ENCODE peak calls at places on chromosomes 4 and X, in five cellular contexts. E is cardiac fibroblast, Z is fibroblast of mammary gland, D is B cell, F is heart left ventricle. N is an unnamed sample.

GRCh38 chr4:147371661-147372060 is 109.2 kb upstream of the EDNRA start:
- DNase-seq in E (peak; percentile 42), Z (peak; percentile 90), D (no peak), F (no peak), N (no peak)

GRCh38 chr4:2534904-2535385 is 1.5 kb upstream of the FAM193A start:
- DNase-seq in E (no peak), Z (no peak), D (no peak), F (no peak), N (no peak)

GRCh38 chr4:185821029-185821419 is 9.0 kb upstream of the SORBS2 start:
- DNase-seq in E (no peak), Z (no peak), D (no peak), F (no peak), N (no peak)

GRCh38 chrX:40154853-40155616 is 57.3 kb upstream of the BCOR start:
- DNase-seq in E (peak; percentile 63), Z (peak; percentile 52), D (peak; percentile 67), F (peak; percentile 87), N (no peak)

GRCh38 chr4:99403380-99404194 is 31.6 kb downstream of the ADH7 start:
- DNase-seq in E (peak; percentile 64), Z (peak; percentile 61), D (no peak), F (no peak), N (no peak)

GRCh38 chr4:152351080-152351479 is 184.8 kb downstream of the FBXW7 start:
- DNase-seq in E (no peak), Z (no peak), D (no peak), F (no peak), N (no peak)

GRCh38 chrX:149060921-149061320 is 444.2 kb downstream of the IDS start:
- DNase-seq in E (peak; percentile 74), Z (peak; percentile 68), D (no peak), F (no peak), N (no peak)

GRCh38 chr4:40998680-40999358 is 215.5 kb downstream of the APBB2 start:
- DNase-seq in E (peak; percentile 78), Z (peak; percentile 40), D (no peak), F (peak; percentile 32), N (no peak)

GRCh38 chr4:24980064-24980690 is 50.6 kb downstream of the LGI2 start:
- DNase-seq in E (peak; percentile 82), Z (peak; percentile 89), D (peak; percentile 56), F (peak; percentile 51), N (peak; percentile 65)

GRCh38 chrX:108584617-108585211 is 145.1 kb downstream of the COL4A5 start:
- DNase-seq in E (peak; percentile 8), Z (peak; percentile 17), D (no peak), F (no peak), N (no peak)

GRCh38 chrX:73850124-73851013 is 287.4 kb downstream of the CHIC1 start:
- DNase-seq in E (peak; percentile 26), Z (peak; percentile 42), D (no peak), F (peak; percentile 46), N (peak; percentile 37)

GRCh38 chrX:131762802-131763234 is 218.9 kb downstream of the OR13H1 start:
- DNase-seq in E (no peak), Z (peak; percentile 78), D (no peak), F (peak; percentile 51), N (peak; percentile 63)
- TF ChIP-seq CTCF in E (no peak), Z (peak; percentile 47), D (no peak), F (no peak), N (peak; percentile 40)

GRCh38 chrX:103550415-103551051 is 31.2 kb upstream of the RAB40A start:
- DNase-seq in E (peak; percentile 66), Z (peak; percentile 37), D (no peak), F (no peak), N (no peak)

GRCh38 chrX:103554687-103555417 is 30.5 kb upstream of the TCEAL4 start:
- DNase-seq in E (no peak), Z (peak; percentile 51), D (no peak), F (peak; percentile 41), N (no peak)

GRCh38 chrX:103552236-103552635 is 32.9 kb upstream of the RAB40A start:
- DNase-seq in E (peak; percentile 62), Z (peak; percentile 33), D (no peak), F (no peak), N (no peak)

DNA sequence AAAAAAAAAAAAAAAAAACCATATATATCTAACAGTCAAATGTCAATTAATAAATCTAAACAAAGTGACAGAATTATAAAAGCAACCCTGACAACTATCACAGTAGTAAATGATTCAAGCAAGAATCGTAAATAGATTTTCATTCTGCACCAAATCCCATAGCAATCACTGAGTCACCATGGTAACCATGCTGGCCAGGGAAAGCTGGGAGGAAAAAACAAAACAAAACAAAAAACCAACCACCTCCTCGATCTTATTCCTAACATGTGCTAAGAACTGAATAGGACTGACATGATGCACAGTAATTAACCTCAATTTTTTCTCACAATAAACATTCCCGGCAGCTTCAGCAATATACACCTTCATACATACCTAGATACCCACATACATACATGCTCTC is 30.6 kb upstream of the RAB40A start:
- DNase-seq in E (peak; percentile 60), Z (peak; percentile 27), D (no peak), F (no peak), N (no peak)
- TF ChIP-seq CTCF in E (no peak), Z (no peak), D (no peak), F (no peak), N (no peak)

GRCh38 chr4:81465668-81466357 is 5.9 kb downstream of the RASGEF1B start:
- DNase-seq in E (no peak), Z (no peak), D (no peak), F (no peak), N (no peak)

GRCh38 chr4:81469774-81470455 is 1.8 kb downstream of the RASGEF1B start:
- DNase-seq in E (no peak), Z (no peak), D (no peak), F (no peak), N (no peak)

GRCh38 chr4:81466841-81467671 is 4.7 kb downstream of the RASGEF1B start:
- DNase-seq in E (peak; percentile 82), Z (peak; percentile 68), D (peak; percentile 15), F (peak; percentile 36), N (peak; percentile 60)

GRCh38 chr4:81468685-81469084 is 3.0 kb downstream of the RASGEF1B start:
- DNase-seq in E (no peak), Z (no peak), D (no peak), F (no peak), N (no peak)

GRCh38 chr4:81467672-81467964 is 4.1 kb downstream of the RASGEF1B start:
- DNase-seq in E (no peak), Z (no peak), D (no peak), F (no peak), N (no peak)
- TF ChIP-seq CTCF in E (no peak), Z (no peak), D (peak; percentile 43), F (no peak), N (no peak)

GRCh38 chrX:154320406-154320805 is 24.8 kb downstream of the TKTL1 start:
- DNase-seq in E (no peak), Z (no peak), D (no peak), F (peak; percentile 17), N (no peak)

GRCh38 chrX:154323537-154323936 is 27.9 kb downstream of the TKTL1 start:
- DNase-seq in E (no peak), Z (no peak), D (no peak), F (no peak), N (no peak)

GRCh38 chrX:154321152-154321551 is 25.6 kb downstream of the TKTL1 start:
- DNase-seq in E (no peak), Z (no peak), D (no peak), F (peak; percentile 4), N (no peak)

GRCh38 chrX:154322890-154323289 is 27.3 kb downstream of the TKTL1 start:
- DNase-seq in E (no peak), Z (no peak), D (no peak), F (no peak), N (no peak)

GRCh38 chrX:154321624-154322023 is 26.0 kb downstream of the TKTL1 start:
- DNase-seq in E (no peak), Z (no peak), D (no peak), F (peak; percentile 49), N (no peak)
- TF ChIP-seq CTCF in E (no peak), Z (no peak), D (no peak), F (peak; percentile 8), N (no peak)

GRCh38 chr4:69073375-69073774 is 22.9 kb upstream of the UGT2B7 start:
- DNase-seq in E (no peak), Z (no peak), D (no peak), F (no peak), N (no peak)

GRCh38 chr4:69075061-69075792 is 21.0 kb upstream of the UGT2B7 start:
- DNase-seq in E (no peak), Z (no peak), D (no peak), F (no peak), N (no peak)

GRCh38 chr4:69078852-69079251 is 17.4 kb upstream of the UGT2B7 start:
- DNase-seq in E (no peak), Z (no peak), D (no peak), F (no peak), N (no peak)
- TF ChIP-seq CTCF in E (no peak), Z (no peak), D (no peak), F (no peak), N (no peak)

DNA sequence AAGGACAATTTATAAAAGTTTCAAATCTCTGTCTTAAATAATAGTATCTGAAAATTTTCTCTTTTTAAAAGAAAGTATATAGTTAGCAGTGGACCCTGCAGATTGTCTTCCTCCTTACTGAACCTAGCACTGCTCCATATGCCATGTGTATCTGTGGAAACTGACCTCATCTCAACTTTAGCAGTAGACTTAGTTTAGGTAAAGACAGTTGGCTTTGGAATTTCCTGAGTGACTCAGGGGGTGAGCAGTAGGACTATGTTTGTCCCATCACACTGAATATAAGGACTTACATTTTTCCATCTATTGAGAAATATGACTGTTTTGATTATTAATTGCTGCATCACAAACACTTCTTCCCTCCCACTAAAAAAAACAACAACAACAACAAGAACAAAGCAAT is 1658.1 kb downstream of the STIM2 start:
- DNase-seq in E (peak; percentile 3), Z (peak; percentile 59), D (no peak), F (no peak), N (no peak)
- TF ChIP-seq CTCF in E (no peak), Z (no peak), D (no peak), F (no peak), N (no peak)

N was measured in lung.